ENCODE peak calls at places on chromosomes 7 and 10, in five cellular contexts. One of them, this sample, is unnamed.

GRCh38 chr10:12194752-12195271 is 879 bp downstream of the NUDT5 start:
- DNase-seq in erythroblast: peak; percentile 58
- DNase-seq in A673: peak; percentile 45
- DNase-seq in chondrocyte: no peak
- DNase-seq in T-helper 17 cell: no peak
- DNase-seq in this sample: peak; percentile 20

GRCh38 chr7:137757146-137757925 is 89.4 kb downstream of the DGKI start:
- DNase-seq in erythroblast: no peak
- DNase-seq in T-helper 17 cell: no peak
- DNase-seq in A673: no peak
- DNase-seq in chondrocyte: no peak
- DNase-seq in this sample: peak; percentile 46

GRCh38 chr7:124712017-124712416 is 53.6 kb downstream of the GPR37 start:
- DNase-seq in A673: peak; percentile 44
- DNase-seq in T-helper 17 cell: no peak
- DNase-seq in chondrocyte: no peak
- DNase-seq in erythroblast: no peak
- DNase-seq in this sample: no peak

GRCh38 chr7:50342616-50343114 is 38.1 kb downstream of the IKZF1 start:
- DNase-seq in chondrocyte: no peak
- DNase-seq in A673: peak; percentile 83
- DNase-seq in T-helper 17 cell: peak; percentile 47
- DNase-seq in erythroblast: no peak
- DNase-seq in this sample: peak; percentile 5

GRCh38 chr7:22793593-22794462 is 28.8 kb downstream of the TOMM7 start:
- DNase-seq in A673: no peak
- DNase-seq in T-helper 17 cell: no peak
- DNase-seq in erythroblast: no peak
- DNase-seq in chondrocyte: no peak
- DNase-seq in this sample: no peak

GRCh38 chr10:30999084-30999712 is 32.5 kb downstream of the ZNF438 start:
- DNase-seq in T-helper 17 cell: no peak
- DNase-seq in chondrocyte: no peak
- DNase-seq in erythroblast: peak; percentile 6
- DNase-seq in A673: no peak
- DNase-seq in this sample: peak; percentile 21

GRCh38 chr7:7100432-7100849 is 81.9 kb upstream of the C1GALT1 start:
- DNase-seq in chondrocyte: no peak
- DNase-seq in erythroblast: peak; percentile 96
- DNase-seq in T-helper 17 cell: no peak
- DNase-seq in A673: peak; percentile 62
- DNase-seq in this sample: no peak

GRCh38 chr7:157153260-157153659 is 14.5 kb downstream of the UBE3C start:
- DNase-seq in chondrocyte: no peak
- DNase-seq in T-helper 17 cell: no peak
- DNase-seq in erythroblast: no peak
- DNase-seq in A673: no peak
- DNase-seq in this sample: no peak

GRCh38 chr7:2726316-2727018 is 38.5 kb downstream of the AMZ1 start:
- DNase-seq in chondrocyte: peak; percentile 54
- DNase-seq in erythroblast: no peak
- DNase-seq in A673: no peak
- DNase-seq in T-helper 17 cell: no peak
- DNase-seq in this sample: no peak

GRCh38 chr10:86368987-86369386 is 2.4 kb upstream of the GRID1 start:
- DNase-seq in T-helper 17 cell: no peak
- DNase-seq in erythroblast: no peak
- DNase-seq in chondrocyte: peak; percentile 34
- DNase-seq in A673: no peak
- DNase-seq in this sample: no peak

GRCh38 chr10:103570844-103571655 is 77.5 kb downstream of the NEURL1 start:
- DNase-seq in T-helper 17 cell: no peak
- DNase-seq in chondrocyte: no peak
- DNase-seq in A673: no peak
- DNase-seq in erythroblast: no peak
- DNase-seq in this sample: no peak

GRCh38 chr10:54843085-54843646 is 42.1 kb upstream of the PCDH15 start:
- DNase-seq in T-helper 17 cell: no peak
- DNase-seq in erythroblast: no peak
- DNase-seq in chondrocyte: no peak
- DNase-seq in A673: no peak
- DNase-seq in this sample: no peak

GRCh38 chr7:73353243-73353642 is 25.3 kb downstream of the FKBP6 start:
- DNase-seq in A673: peak; percentile 43
- DNase-seq in erythroblast: no peak
- DNase-seq in T-helper 17 cell: no peak
- DNase-seq in chondrocyte: no peak
- DNase-seq in this sample: no peak